ENCODE peak calls at places on chromosomes 16 and 17, in ten cellular contexts. P, V, X, L, C, G, M, F, N and J are unnamed samples.

GRCh38 chr16:50603206-50604064 is 55.2 kb downstream of the NKD1 start:
- DNase-seq in P (no peak), N (no peak), M (no peak), G (no peak), V (no peak), L (no peak), X (no peak), F (peak), C (no peak), J (no peak)

GRCh38 chr17:13792314-13792713 is 190.6 kb upstream of the HS3ST3A1 start:
- DNase-seq in X (peak), P (no peak), M (no peak), C (no peak), V (no peak), F (peak), L (no peak), N (no peak), G (no peak), J (no peak)

GRCh38 chr17:561118-561517 is 153.5 kb downstream of the VPS53 start:
- DNase-seq in L (no peak), F (no peak), N (no peak), X (no peak), G (no peak), C (peak), M (no peak), P (no peak), V (peak), J (no peak)

GRCh38 chr17:3865166-3865565 is 19.1 kb upstream of the NCBP3 start:
- DNase-seq in X (no peak), G (no peak), L (no peak), M (no peak), F (no peak), P (no peak), C (no peak), V (no peak), N (no peak), J (no peak)

GRCh38 chr17:77692571-77693161 is 265.8 kb upstream of the TNRC6C start:
- DNase-seq in C (peak), X (peak), N (no peak), G (no peak), V (no peak), F (peak), L (no peak), M (no peak), P (no peak), J (no peak)

GRCh38 chr16:71467810-71468209 is 5.8 kb upstream of the ZNF23 start:
- DNase-seq in P (no peak), M (no peak), C (peak), N (no peak), X (peak), G (peak), F (peak), L (no peak), V (peak), J (no peak)

GRCh38 chr16:1953734-1954133 is 755 bp downstream of the RPL3L start:
- DNase-seq in C (no peak), V (no peak), G (no peak), F (no peak), M (no peak), X (no peak), N (no peak), P (no peak), L (no peak), J (no peak)

GRCh38 chr17:68600123-68600880 is 865 bp downstream of the FAM20A start:
- DNase-seq in V (no peak), N (no peak), G (peak), F (no peak), C (peak), M (no peak), P (peak), L (no peak), X (no peak), J (peak)

GRCh38 chr17:36135465-36135864 is 31.8 kb downstream of the CCL4 start:
- DNase-seq in C (no peak), F (no peak), N (no peak), X (no peak), M (no peak), P (no peak), G (no peak), V (no peak), L (no peak), J (no peak)